ENCODE peak calls at places on chromosomes 2 and 18, in nine cellular contexts. One of them, this sample, is unnamed. For H3K9me3 and H3K27me3, the result is how much of the 10 kb centered on the place peaks cover.

GRCh38 chr2:40283111-40283909 is 168.6 kb downstream of the SLC8A1 start:
- DNase-seq in NT2/D1: no peak
- DNase-seq in hepatocyte: no peak
- DNase-seq in right cardiac atrium: no peak
- DNase-seq in astrocyte: no peak
- DNase-seq in DND-41: no peak
- DNase-seq in H9: no peak
- DNase-seq in transverse colon: no peak
- DNase-seq in neural progenitor cell: no peak
- DNase-seq in this sample: no peak

GRCh38 chr2:240520143-240520973 is 37.4 kb downstream of the ANKMY1 start:
- DNase-seq in NT2/D1: no peak
- DNase-seq in hepatocyte: no peak
- DNase-seq in right cardiac atrium: no peak
- DNase-seq in astrocyte: no peak
- DNase-seq in DND-41: no peak
- DNase-seq in H9: peak
- DNase-seq in transverse colon: no peak
- DNase-seq in neural progenitor cell: peak
- DNase-seq in this sample: no peak

GRCh38 chr2:17166506-17166905 is 351.7 kb downstream of the RAD51AP2 start:
- DNase-seq in NT2/D1: no peak
- DNase-seq in hepatocyte: peak
- DNase-seq in right cardiac atrium: no peak
- DNase-seq in astrocyte: peak
- DNase-seq in DND-41: no peak
- DNase-seq in H9: no peak
- DNase-seq in transverse colon: no peak
- DNase-seq in neural progenitor cell: no peak
- DNase-seq in this sample: no peak

GRCh38 chr2:69816923-69817542 is 12.4 kb upstream of the GMCL1 start:
- DNase-seq in NT2/D1: peak
- DNase-seq in hepatocyte: peak
- DNase-seq in right cardiac atrium: peak
- DNase-seq in astrocyte: peak
- DNase-seq in DND-41: peak
- DNase-seq in H9: peak
- DNase-seq in transverse colon: peak
- DNase-seq in neural progenitor cell: peak
- DNase-seq in this sample: peak

GRCh38 chr18:36284671-36285295 is 12.7 kb upstream of the FHOD3 start:
- DNase-seq in NT2/D1: no peak
- DNase-seq in hepatocyte: peak
- DNase-seq in right cardiac atrium: no peak
- DNase-seq in astrocyte: peak
- DNase-seq in DND-41: peak
- DNase-seq in H9: peak
- DNase-seq in transverse colon: peak
- DNase-seq in neural progenitor cell: peak
- DNase-seq in this sample: peak

GRCh38 chr2:6845312-6845711 is 20.4 kb downstream of the CMPK2 start:
- DNase-seq in NT2/D1: no peak
- DNase-seq in hepatocyte: no peak
- DNase-seq in right cardiac atrium: no peak
- DNase-seq in astrocyte: peak
- DNase-seq in DND-41: peak
- DNase-seq in H9: no peak
- DNase-seq in transverse colon: no peak
- DNase-seq in neural progenitor cell: peak
- DNase-seq in this sample: no peak

GRCh38 chr2:96665083-96665569 is 22.6 kb downstream of the FER1L5 start:
- DNase-seq in NT2/D1: no peak
- DNase-seq in hepatocyte: peak
- DNase-seq in right cardiac atrium: peak
- DNase-seq in astrocyte: peak
- DNase-seq in DND-41: no peak
- DNase-seq in H9: no peak
- DNase-seq in transverse colon: no peak
- DNase-seq in neural progenitor cell: no peak
- DNase-seq in this sample: no peak

GRCh38 chr2:195561205-195562032 is 95.6 kb upstream of the SLC39A10 start:
- DNase-seq in NT2/D1: no peak
- DNase-seq in hepatocyte: no peak
- DNase-seq in right cardiac atrium: no peak
- DNase-seq in astrocyte: peak
- DNase-seq in DND-41: no peak
- DNase-seq in H9: no peak
- DNase-seq in transverse colon: no peak
- DNase-seq in neural progenitor cell: no peak
- DNase-seq in this sample: no peak

GRCh38 chr2:39667142-39667880 is 1.6 kb downstream of the TMEM178A start:
- DNase-seq in NT2/D1: no peak
- DNase-seq in hepatocyte: no peak
- DNase-seq in right cardiac atrium: no peak
- DNase-seq in astrocyte: no peak
- DNase-seq in DND-41: no peak
- DNase-seq in H9: no peak
- DNase-seq in transverse colon: no peak
- DNase-seq in neural progenitor cell: no peak
- DNase-seq in this sample: no peak

GRCh38 chr18:42730272-42730671 is 385.2 kb downstream of the RIT2 start:
- DNase-seq in NT2/D1: peak
- DNase-seq in hepatocyte: no peak
- DNase-seq in right cardiac atrium: no peak
- DNase-seq in astrocyte: no peak
- DNase-seq in DND-41: no peak
- DNase-seq in H9: no peak
- DNase-seq in transverse colon: no peak
- DNase-seq in neural progenitor cell: no peak
- DNase-seq in this sample: no peak

GRCh38 chr2:161312996-161313395 is 4.8 kb downstream of the PSMD14 start:
- DNase-seq in NT2/D1: no peak
- DNase-seq in hepatocyte: no peak
- DNase-seq in right cardiac atrium: no peak
- DNase-seq in astrocyte: peak
- DNase-seq in DND-41: no peak
- DNase-seq in H9: no peak
- DNase-seq in transverse colon: no peak
- DNase-seq in neural progenitor cell: no peak
- DNase-seq in this sample: no peak

GRCh38 chr2:169819106-169819505 is 5.6 kb downstream of the METTL5 start:
- DNase-seq in NT2/D1: no peak
- DNase-seq in hepatocyte: no peak
- DNase-seq in right cardiac atrium: no peak
- DNase-seq in astrocyte: no peak
- DNase-seq in DND-41: no peak
- DNase-seq in H9: no peak
- DNase-seq in transverse colon: no peak
- DNase-seq in neural progenitor cell: peak
- DNase-seq in this sample: no peak

GRCh38 chr18:11818486-11819203 is 32.6 kb upstream of the CHMP1B start:
- DNase-seq in NT2/D1: no peak
- DNase-seq in hepatocyte: no peak
- DNase-seq in right cardiac atrium: no peak
- DNase-seq in astrocyte: no peak
- DNase-seq in DND-41: no peak
- DNase-seq in H9: no peak
- DNase-seq in transverse colon: no peak
- DNase-seq in neural progenitor cell: no peak
- DNase-seq in this sample: no peak

GRCh38 chr18:8329186-8329771 is 280.0 kb upstream of the RAB12 start:
- DNase-seq in NT2/D1: no peak
- DNase-seq in hepatocyte: peak
- DNase-seq in right cardiac atrium: no peak
- DNase-seq in astrocyte: peak
- DNase-seq in DND-41: no peak
- DNase-seq in H9: no peak
- DNase-seq in transverse colon: no peak
- DNase-seq in neural progenitor cell: no peak
- DNase-seq in this sample: no peak

GRCh38 chr2:11558206-11558886 is 24.5 kb downstream of the GREB1 start:
- DNase-seq in NT2/D1: no peak
- DNase-seq in hepatocyte: no peak
- DNase-seq in right cardiac atrium: no peak
- DNase-seq in astrocyte: no peak
- DNase-seq in DND-41: no peak
- DNase-seq in H9: no peak
- DNase-seq in transverse colon: no peak
- DNase-seq in neural progenitor cell: no peak
- DNase-seq in this sample: no peak

GRCh38 chr18:55452123-55452611 is 135.8 kb downstream of the TCF4 start:
- DNase-seq in NT2/D1: no peak
- DNase-seq in hepatocyte: no peak
- DNase-seq in right cardiac atrium: peak
- DNase-seq in astrocyte: peak
- DNase-seq in DND-41: no peak
- DNase-seq in H9: no peak
- DNase-seq in transverse colon: no peak
- DNase-seq in neural progenitor cell: no peak
- DNase-seq in this sample: no peak

DNA sequence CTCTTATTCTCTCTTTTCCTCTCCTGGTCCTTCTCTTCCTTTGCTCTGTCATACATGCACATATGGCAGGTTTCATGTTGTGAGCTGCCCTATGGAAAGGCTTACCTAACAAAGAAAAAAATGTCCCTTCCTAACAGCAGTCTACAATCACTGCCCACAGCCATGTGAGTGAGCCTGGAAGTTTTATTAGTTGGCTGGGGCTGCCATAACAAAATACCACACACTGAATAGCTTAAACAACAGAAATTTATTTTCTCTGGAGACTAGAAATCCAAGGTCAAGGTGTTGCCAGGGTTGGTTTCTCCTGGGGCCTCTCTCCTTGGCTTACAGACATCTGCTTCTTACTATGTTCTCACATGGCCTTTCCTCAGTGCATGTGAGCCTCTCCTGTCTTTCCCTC is 142.1 kb downstream of the TRIB2 start:
- DNase-seq in NT2/D1: no peak
- DNase-seq in hepatocyte: no peak
- DNase-seq in right cardiac atrium: no peak
- DNase-seq in astrocyte: no peak
- DNase-seq in DND-41: no peak
- DNase-seq in H9: no peak
- DNase-seq in transverse colon: no peak
- DNase-seq in neural progenitor cell: no peak
- DNase-seq in this sample: no peak
- H3K9me3 ChIP-seq in NT2/D1: under half
- H3K9me3 ChIP-seq in hepatocyte: under half
- H3K9me3 ChIP-seq in right cardiac atrium: under half
- H3K9me3 ChIP-seq in astrocyte: under half
- H3K9me3 ChIP-seq in DND-41: under half
- H3K9me3 ChIP-seq in H9: under half
- H3K9me3 ChIP-seq in transverse colon: under half
- H3K9me3 ChIP-seq in neural progenitor cell: under half
- H3K9me3 ChIP-seq in this sample: under half

DNA sequence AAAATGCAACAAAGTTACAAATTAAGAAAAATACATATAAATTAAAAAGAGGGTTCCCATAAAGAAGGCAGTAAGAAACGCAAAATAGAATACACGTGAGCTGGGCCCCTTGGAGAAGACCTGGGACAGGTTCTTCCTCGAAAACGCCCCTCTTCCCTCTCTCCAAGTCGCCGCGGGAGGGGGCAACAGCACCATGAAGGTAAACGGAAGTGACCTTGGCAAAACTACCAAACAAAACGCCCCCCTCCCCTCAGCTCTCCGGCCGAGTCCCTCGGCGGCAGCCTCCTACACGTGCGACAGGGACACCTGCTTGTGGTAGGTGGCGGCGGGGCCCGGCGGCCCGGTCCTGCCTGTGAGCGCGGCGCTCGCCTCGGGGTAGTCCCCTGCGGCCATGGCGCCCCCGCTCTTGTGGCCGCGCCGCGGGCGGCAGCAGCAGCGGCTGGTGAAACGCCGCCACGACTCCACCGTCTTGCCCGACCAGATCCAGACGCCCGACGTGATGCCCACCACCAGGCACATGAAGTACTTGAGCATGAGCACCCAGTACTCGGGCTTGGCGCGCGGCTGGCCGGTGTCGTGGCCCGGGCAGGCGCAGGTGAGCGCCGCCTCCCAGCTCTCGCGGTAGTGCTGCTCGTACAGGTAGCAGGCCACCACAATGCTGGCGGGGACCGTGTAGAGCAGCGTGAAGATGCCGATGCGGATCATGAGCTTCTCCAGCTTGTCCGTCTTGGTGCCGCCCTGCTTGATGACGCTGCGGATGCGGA is 2.8 kb downstream of the FZD5 start:
- DNase-seq in NT2/D1: no peak
- DNase-seq in hepatocyte: peak
- DNase-seq in right cardiac atrium: peak
- DNase-seq in astrocyte: no peak
- DNase-seq in DND-41: no peak
- DNase-seq in H9: peak
- DNase-seq in transverse colon: peak
- DNase-seq in neural progenitor cell: peak
- DNase-seq in this sample: peak
- H3K27me3 ChIP-seq in NT2/D1: under half
- H3K27me3 ChIP-seq in hepatocyte: under half
- H3K27me3 ChIP-seq in right cardiac atrium: under half
- H3K27me3 ChIP-seq in astrocyte: under half
- H3K27me3 ChIP-seq in DND-41: under half
- H3K27me3 ChIP-seq in H9: under half
- H3K27me3 ChIP-seq in transverse colon: under half
- H3K27me3 ChIP-seq in neural progenitor cell: under half
- H3K27me3 ChIP-seq in this sample: under half

GRCh38 chr2:77831068-77831467 is 308.9 kb upstream of the LRRTM4 start:
- DNase-seq in NT2/D1: no peak
- DNase-seq in hepatocyte: peak
- DNase-seq in right cardiac atrium: no peak
- DNase-seq in astrocyte: no peak
- DNase-seq in DND-41: no peak
- DNase-seq in H9: no peak
- DNase-seq in transverse colon: no peak
- DNase-seq in neural progenitor cell: no peak
- DNase-seq in this sample: no peak
- H3K9me3 ChIP-seq in NT2/D1: under half
- H3K9me3 ChIP-seq in hepatocyte: under half
- H3K9me3 ChIP-seq in right cardiac atrium: under half
- H3K9me3 ChIP-seq in astrocyte: under half
- H3K9me3 ChIP-seq in DND-41: under half
- H3K9me3 ChIP-seq in H9: under half
- H3K9me3 ChIP-seq in transverse colon: under half
- H3K9me3 ChIP-seq in neural progenitor cell: under half
- H3K9me3 ChIP-seq in this sample: under half

DNA sequence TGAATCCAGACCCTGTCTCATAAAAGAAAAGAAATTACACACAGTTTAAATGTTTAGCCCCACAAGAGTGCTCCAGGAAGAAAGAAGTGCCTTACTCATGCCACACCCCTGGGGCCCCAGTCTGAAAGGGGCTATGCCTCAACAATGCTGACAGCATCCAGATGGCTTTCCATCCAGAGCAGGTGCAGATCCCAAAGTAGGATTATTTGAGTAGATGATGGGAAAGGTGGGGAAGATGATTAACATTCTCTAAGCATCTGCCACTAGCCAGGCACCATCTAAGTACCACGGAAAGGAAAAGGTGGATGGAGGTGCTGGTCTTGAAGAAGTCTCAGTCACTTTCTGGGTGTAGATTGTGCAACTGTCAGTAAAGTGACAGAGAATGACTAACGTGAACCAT is 16.3 kb downstream of the DPYSL5 start:
- DNase-seq in NT2/D1: no peak
- DNase-seq in hepatocyte: no peak
- DNase-seq in right cardiac atrium: no peak
- DNase-seq in astrocyte: no peak
- DNase-seq in DND-41: no peak
- DNase-seq in H9: no peak
- DNase-seq in transverse colon: no peak
- DNase-seq in neural progenitor cell: no peak
- DNase-seq in this sample: no peak
- H3K27me3 ChIP-seq in NT2/D1: under half
- H3K27me3 ChIP-seq in hepatocyte: under half
- H3K27me3 ChIP-seq in right cardiac atrium: under half
- H3K27me3 ChIP-seq in astrocyte: under half
- H3K27me3 ChIP-seq in DND-41: under half
- H3K27me3 ChIP-seq in H9: under half
- H3K27me3 ChIP-seq in transverse colon: under half
- H3K27me3 ChIP-seq in neural progenitor cell: under half
- H3K27me3 ChIP-seq in this sample: under half